ENCODE peak calls at places on chromosomes 13 and 19, in seven cellular contexts. One of them, this sample, is unnamed.

GRCh38 chr19:44607049-44607448 is 6.3 kb upstream of the IGSF23 start:
- DNase-seq in heart left ventricle: no peak
- DNase-seq in breast epithelium: no peak
- DNase-seq in right lobe of liver: no peak
- DNase-seq in astrocyte of the spinal cord: no peak
- DNase-seq in spleen: no peak
- DNase-seq in NB4: peak; percentile 37
- DNase-seq in this sample: no peak

GRCh38 chr19:29154163-29154562 is 58.8 kb downstream of the UQCRFS1 start:
- DNase-seq in breast epithelium: no peak
- DNase-seq in spleen: no peak
- DNase-seq in right lobe of liver: no peak
- DNase-seq in astrocyte of the spinal cord: no peak
- DNase-seq in heart left ventricle: no peak
- DNase-seq in NB4: no peak
- DNase-seq in this sample: no peak

GRCh38 chr19:33750587-33751385 is 45.9 kb upstream of the KCTD15 start:
- DNase-seq in spleen: no peak
- DNase-seq in astrocyte of the spinal cord: no peak
- DNase-seq in right lobe of liver: no peak
- DNase-seq in breast epithelium: no peak
- DNase-seq in heart left ventricle: no peak
- DNase-seq in NB4: no peak
- DNase-seq in this sample: no peak

GRCh38 chr19:35935911-35936737 is at the start of gene LRFN3:
- DNase-seq in right lobe of liver: peak; percentile 71
- DNase-seq in heart left ventricle: peak; percentile 77
- DNase-seq in astrocyte of the spinal cord: peak; percentile 73
- DNase-seq in breast epithelium: no peak
- DNase-seq in NB4: peak; percentile 20
- DNase-seq in spleen: peak; percentile 87
- DNase-seq in this sample: no peak

GRCh38 chr19:588093-588742 is 1.5 kb upstream of the HCN2 start:
- DNase-seq in astrocyte of the spinal cord: peak; percentile 83
- DNase-seq in breast epithelium: peak; percentile 84
- DNase-seq in right lobe of liver: peak; percentile 68
- DNase-seq in heart left ventricle: peak; percentile 84
- DNase-seq in NB4: peak; percentile 77
- DNase-seq in spleen: no peak
- DNase-seq in this sample: no peak

GRCh38 chr13:37621811-37622361 is 23.3 kb upstream of the POSTN start:
- DNase-seq in astrocyte of the spinal cord: peak; percentile 59
- DNase-seq in spleen: no peak
- DNase-seq in breast epithelium: no peak
- DNase-seq in right lobe of liver: no peak
- DNase-seq in heart left ventricle: no peak
- DNase-seq in NB4: no peak
- DNase-seq in this sample: peak; percentile 80

GRCh38 chr13:99908129-99908805 is 63.3 kb downstream of the ZIC5 start:
- DNase-seq in right lobe of liver: peak; percentile 54
- DNase-seq in breast epithelium: no peak
- DNase-seq in NB4: peak; percentile 26
- DNase-seq in heart left ventricle: no peak
- DNase-seq in astrocyte of the spinal cord: peak; percentile 26
- DNase-seq in spleen: no peak
- DNase-seq in this sample: no peak

GRCh38 chr19:55452381-55453325 is 8.8 kb downstream of the ISOC2 start:
- DNase-seq in NB4: peak; percentile 67
- DNase-seq in spleen: no peak
- DNase-seq in right lobe of liver: no peak
- DNase-seq in heart left ventricle: peak; percentile 79
- DNase-seq in breast epithelium: peak; percentile 68
- DNase-seq in astrocyte of the spinal cord: peak; percentile 83
- DNase-seq in this sample: peak; percentile 27

GRCh38 chr19:27972291-27973040 is 1240.5 kb downstream of the UQCRFS1 start:
- DNase-seq in spleen: no peak
- DNase-seq in breast epithelium: no peak
- DNase-seq in heart left ventricle: no peak
- DNase-seq in right lobe of liver: no peak
- DNase-seq in astrocyte of the spinal cord: peak; percentile 58
- DNase-seq in NB4: no peak
- DNase-seq in this sample: no peak

GRCh38 chr13:26965976-26966375 is 205.4 kb upstream of the GPR12 start:
- DNase-seq in heart left ventricle: peak; percentile 83
- DNase-seq in right lobe of liver: peak; percentile 85
- DNase-seq in spleen: no peak
- DNase-seq in NB4: no peak
- DNase-seq in breast epithelium: no peak
- DNase-seq in astrocyte of the spinal cord: peak; percentile 33
- DNase-seq in this sample: peak; percentile 92

DNA sequence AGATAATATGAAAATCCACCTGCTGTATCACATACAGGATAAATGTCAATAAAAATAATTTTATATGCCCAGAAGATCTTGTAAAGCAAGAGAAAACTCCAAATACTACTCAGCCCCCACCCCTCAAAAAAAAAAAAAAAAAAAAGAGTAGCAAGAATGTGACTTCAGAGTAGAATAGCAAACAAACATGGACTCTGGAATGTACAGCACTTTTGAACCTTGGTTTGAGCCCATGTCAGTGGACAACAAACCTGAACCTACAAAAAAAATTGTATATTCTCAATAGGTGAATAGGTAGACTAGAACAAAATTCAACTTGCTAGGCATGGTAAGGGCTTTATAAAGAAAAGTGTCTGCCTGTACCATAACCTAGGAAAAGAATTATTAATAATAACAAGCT is 428.0 kb downstream of the SLITRK6 start:
- DNase-seq in NB4: no peak
- DNase-seq in astrocyte of the spinal cord: no peak
- DNase-seq in breast epithelium: no peak
- DNase-seq in spleen: no peak
- DNase-seq in right lobe of liver: no peak
- DNase-seq in heart left ventricle: no peak
- DNase-seq in this sample: no peak
- H3K4me3 ChIP-seq in NB4: no peak overlapping the region
- H3K4me3 ChIP-seq in astrocyte of the spinal cord: no peak overlapping the region
- H3K4me3 ChIP-seq in breast epithelium: no peak overlapping the region
- H3K4me3 ChIP-seq in spleen: no peak overlapping the region
- H3K4me3 ChIP-seq in right lobe of liver: no peak overlapping the region
- H3K4me3 ChIP-seq in heart left ventricle: no peak overlapping the region
- H3K4me3 ChIP-seq in this sample: no peak overlapping the region

GRCh38 chr13:97369269-97369893 is 64.6 kb upstream of the RAP2A start:
- DNase-seq in right lobe of liver: no peak
- DNase-seq in breast epithelium: no peak
- DNase-seq in NB4: no peak
- DNase-seq in spleen: no peak
- DNase-seq in heart left ventricle: no peak
- DNase-seq in astrocyte of the spinal cord: no peak
- DNase-seq in this sample: no peak
- H3K4me3 ChIP-seq in right lobe of liver: no peak overlapping the region
- H3K4me3 ChIP-seq in breast epithelium: peak overlapping the region; percentile 36
- H3K4me3 ChIP-seq in NB4: peak overlapping the region; percentile 67
- H3K4me3 ChIP-seq in spleen: peak overlapping the region; percentile 25
- H3K4me3 ChIP-seq in heart left ventricle: peak overlapping the region; percentile 46
- H3K4me3 ChIP-seq in astrocyte of the spinal cord: peak overlapping the region; percentile 17
- H3K4me3 ChIP-seq in this sample: peak overlapping the region; percentile 5

DNA sequence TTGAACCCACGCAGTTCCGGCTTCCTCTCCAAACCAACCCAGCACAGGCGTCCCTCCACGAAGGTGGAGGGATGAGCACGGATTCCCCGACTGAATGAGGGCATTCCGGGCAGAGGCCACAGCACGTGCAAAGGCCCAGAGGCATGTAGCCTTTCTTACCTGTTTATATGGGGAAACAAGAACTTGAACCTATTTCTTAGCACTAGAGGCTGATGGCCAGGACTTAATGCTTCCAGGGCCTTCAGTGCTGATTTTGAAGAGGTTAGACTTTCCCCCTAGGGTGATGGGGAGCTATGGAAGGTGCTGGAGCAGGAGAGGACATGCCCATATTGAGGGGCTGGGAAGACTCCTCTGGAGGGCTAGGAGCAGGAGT is 2.0 kb downstream of the MAST3 start:
- DNase-seq in right lobe of liver: no peak
- DNase-seq in astrocyte of the spinal cord: no peak
- DNase-seq in heart left ventricle: no peak
- DNase-seq in NB4: no peak
- DNase-seq in breast epithelium: no peak
- DNase-seq in spleen: no peak
- DNase-seq in this sample: no peak
- H3K4me3 ChIP-seq in right lobe of liver: no peak overlapping the region
- H3K4me3 ChIP-seq in astrocyte of the spinal cord: no peak overlapping the region
- H3K4me3 ChIP-seq in heart left ventricle: no peak overlapping the region
- H3K4me3 ChIP-seq in NB4: no peak overlapping the region
- H3K4me3 ChIP-seq in breast epithelium: no peak overlapping the region
- H3K4me3 ChIP-seq in spleen: no peak overlapping the region
- H3K4me3 ChIP-seq in this sample: no peak overlapping the region

DNA sequence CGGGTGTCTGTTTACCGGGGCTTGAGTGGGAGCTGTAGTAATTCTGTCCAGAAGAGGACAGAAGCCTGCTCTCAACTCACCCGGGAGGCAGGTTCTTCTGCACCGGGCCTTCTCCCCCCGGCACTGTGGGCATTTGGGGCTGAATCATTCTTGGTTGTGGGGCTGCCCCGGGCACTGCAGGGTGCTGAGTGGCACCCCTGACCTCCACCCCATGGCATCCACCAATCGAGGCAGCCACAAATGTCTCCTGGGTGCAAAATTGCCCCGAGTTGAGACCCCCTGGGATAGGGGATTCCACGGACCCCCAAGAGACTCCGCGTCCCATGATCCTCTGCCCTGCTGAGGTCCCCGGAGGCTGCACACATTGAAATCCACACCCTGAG is 68.8 kb downstream of the GNG7 start:
- DNase-seq in heart left ventricle: no peak
- DNase-seq in spleen: no peak
- DNase-seq in astrocyte of the spinal cord: no peak
- DNase-seq in right lobe of liver: no peak
- DNase-seq in NB4: no peak
- DNase-seq in breast epithelium: no peak
- DNase-seq in this sample: no peak
- H3K4me3 ChIP-seq in heart left ventricle: no peak overlapping the region
- H3K4me3 ChIP-seq in spleen: no peak overlapping the region
- H3K4me3 ChIP-seq in astrocyte of the spinal cord: no peak overlapping the region
- H3K4me3 ChIP-seq in right lobe of liver: peak overlapping the region; percentile 61
- H3K4me3 ChIP-seq in NB4: no peak overlapping the region
- H3K4me3 ChIP-seq in breast epithelium: no peak overlapping the region
- H3K4me3 ChIP-seq in this sample: no peak overlapping the region